ENCODE peak calls at places on chromosome 20, in ten cellular contexts. One of them, this sample, is unnamed.
A peak's percentile ranks its signal among the peaks of the same experiment; 100 is the strongest.

GRCh38 chr20:49812463-49813304 is at the start of gene SLC9A8:
- DNase-seq in H1: peak; percentile 87
- DNase-seq in right cardiac atrium: peak; percentile 93
- DNase-seq in WERI-Rb-1: peak; percentile 91
- DNase-seq in CD8-positive, alpha-beta memory T cell: peak; percentile 86
- DNase-seq in HT-29: peak; percentile 96
- DNase-seq in H4: peak; percentile 77
- DNase-seq in anterior cingulate cortex: peak; percentile 86
- DNase-seq in GOT3: peak; percentile 81
- DNase-seq in colonic mucosa: peak; percentile 86
- DNase-seq in this sample: peak; percentile 92

GRCh38 chr20:3716195-3716834 is 3.9 kb upstream of the SIGLEC1 start:
- DNase-seq in right cardiac atrium: no peak
- DNase-seq in colonic mucosa: no peak
- DNase-seq in anterior cingulate cortex: peak; percentile 35
- DNase-seq in HT-29: peak; percentile 67
- DNase-seq in GOT3: no peak
- DNase-seq in WERI-Rb-1: peak; percentile 79
- DNase-seq in H4: peak; percentile 42
- DNase-seq in CD8-positive, alpha-beta memory T cell: no peak
- DNase-seq in H1: peak; percentile 72
- DNase-seq in this sample: peak; percentile 72

GRCh38 chr20:830011-830521 is 3.4 kb upstream of the FAM110A start:
- DNase-seq in WERI-Rb-1: no peak
- DNase-seq in H1: no peak
- DNase-seq in H4: no peak
- DNase-seq in anterior cingulate cortex: no peak
- DNase-seq in HT-29: no peak
- DNase-seq in GOT3: no peak
- DNase-seq in right cardiac atrium: no peak
- DNase-seq in CD8-positive, alpha-beta memory T cell: no peak
- DNase-seq in colonic mucosa: no peak
- DNase-seq in this sample: peak; percentile 43

GRCh38 chr20:251352-251751 is 6.2 kb upstream of the DEFB132 start:
- DNase-seq in right cardiac atrium: no peak
- DNase-seq in anterior cingulate cortex: no peak
- DNase-seq in CD8-positive, alpha-beta memory T cell: no peak
- DNase-seq in colonic mucosa: no peak
- DNase-seq in HT-29: no peak
- DNase-seq in H1: no peak
- DNase-seq in H4: no peak
- DNase-seq in WERI-Rb-1: no peak
- DNase-seq in GOT3: no peak
- DNase-seq in this sample: no peak

GRCh38 chr20:52564594-52564993 is 373.0 kb upstream of the ZFP64 start:
- DNase-seq in anterior cingulate cortex: no peak
- DNase-seq in GOT3: no peak
- DNase-seq in right cardiac atrium: no peak
- DNase-seq in H1: no peak
- DNase-seq in H4: no peak
- DNase-seq in colonic mucosa: no peak
- DNase-seq in WERI-Rb-1: no peak
- DNase-seq in HT-29: no peak
- DNase-seq in CD8-positive, alpha-beta memory T cell: no peak
- DNase-seq in this sample: no peak

GRCh38 chr20:58701431-58702160 is 9.0 kb downstream of the NPEPL1 start:
- DNase-seq in colonic mucosa: no peak
- DNase-seq in right cardiac atrium: no peak
- DNase-seq in H1: no peak
- DNase-seq in GOT3: no peak
- DNase-seq in H4: no peak
- DNase-seq in CD8-positive, alpha-beta memory T cell: no peak
- DNase-seq in anterior cingulate cortex: no peak
- DNase-seq in HT-29: no peak
- DNase-seq in WERI-Rb-1: no peak
- DNase-seq in this sample: no peak

GRCh38 chr20:9966966-9967365 is 67.8 kb upstream of the ANKEF1 start:
- DNase-seq in WERI-Rb-1: no peak
- DNase-seq in anterior cingulate cortex: no peak
- DNase-seq in HT-29: peak; percentile 19
- DNase-seq in GOT3: no peak
- DNase-seq in right cardiac atrium: no peak
- DNase-seq in H1: no peak
- DNase-seq in CD8-positive, alpha-beta memory T cell: no peak
- DNase-seq in colonic mucosa: no peak
- DNase-seq in H4: no peak
- DNase-seq in this sample: no peak

GRCh38 chr20:15867899-15868298 is 705.3 kb downstream of the KIF16B start:
- DNase-seq in WERI-Rb-1: peak; percentile 46
- DNase-seq in anterior cingulate cortex: no peak
- DNase-seq in H1: no peak
- DNase-seq in HT-29: peak; percentile 41
- DNase-seq in right cardiac atrium: no peak
- DNase-seq in GOT3: no peak
- DNase-seq in colonic mucosa: no peak
- DNase-seq in CD8-positive, alpha-beta memory T cell: no peak
- DNase-seq in H4: peak; percentile 18
- DNase-seq in this sample: no peak

GRCh38 chr20:37408930-37409210 is 62.9 kb downstream of the SRC start:
- DNase-seq in H1: no peak
- DNase-seq in CD8-positive, alpha-beta memory T cell: no peak
- DNase-seq in colonic mucosa: no peak
- DNase-seq in anterior cingulate cortex: no peak
- DNase-seq in GOT3: no peak
- DNase-seq in H4: no peak
- DNase-seq in HT-29: no peak
- DNase-seq in WERI-Rb-1: no peak
- DNase-seq in right cardiac atrium: no peak
- DNase-seq in this sample: no peak

GRCh38 chr20:32157611-32158010 is 48.1 kb downstream of the TM9SF4 start:
- DNase-seq in H1: no peak
- DNase-seq in WERI-Rb-1: no peak
- DNase-seq in colonic mucosa: no peak
- DNase-seq in HT-29: no peak
- DNase-seq in H4: no peak
- DNase-seq in anterior cingulate cortex: no peak
- DNase-seq in CD8-positive, alpha-beta memory T cell: no peak
- DNase-seq in right cardiac atrium: no peak
- DNase-seq in GOT3: no peak
- DNase-seq in this sample: no peak

GRCh38 chr20:35339007-35339406 is 46.8 kb upstream of the FAM83C start:
- DNase-seq in H1: no peak
- DNase-seq in GOT3: no peak
- DNase-seq in anterior cingulate cortex: no peak
- DNase-seq in right cardiac atrium: no peak
- DNase-seq in HT-29: no peak
- DNase-seq in H4: peak; percentile 84
- DNase-seq in CD8-positive, alpha-beta memory T cell: no peak
- DNase-seq in WERI-Rb-1: no peak
- DNase-seq in colonic mucosa: no peak
- DNase-seq in this sample: peak; percentile 76